ENCODE peak calls at places on chromosomes 13 and 19, in ten cellular contexts. M is vagina, N is upper lobe of left lung, Z is transverse colon, X is HCT116, B is GM12892, S is K562, K is GM12891, Y is stomach, L is suprapubic skin. P is an unnamed sample.
A peak's percentile ranks its signal among the peaks of the same experiment; 100 is the strongest.

GRCh38 chr13:25738342-25738771 is 313.5 kb downstream of the SHISA2 start:
- DNase-seq in M (no peak), N (no peak), Z (no peak), X (no peak), B (no peak), S (no peak), K (no peak), Y (peak; percentile 37), L (no peak), P (no peak)

GRCh38 chr13:32622827-32623226 is 36.6 kb downstream of the PDS5B start:
- DNase-seq in M (no peak), N (no peak), Z (no peak), X (no peak), B (no peak), S (no peak), K (no peak), Y (no peak), L (no peak), P (no peak)

GRCh38 chr13:110125157-110125556 is 181.8 kb downstream of the COL4A1 start:
- DNase-seq in M (peak; percentile 80), N (no peak), Z (no peak), X (no peak), B (no peak), S (no peak), K (no peak), Y (no peak), L (no peak), P (no peak)

GRCh38 chr13:32302461-32302860 is 12.7 kb downstream of the ZAR1L start:
- DNase-seq in M (no peak), N (no peak), Z (no peak), X (no peak), B (no peak), S (no peak), K (no peak), Y (no peak), L (no peak), P (no peak)

GRCh38 chr13:34914416-34914815 is 27.7 kb upstream of the NBEA start:
- DNase-seq in M (no peak), N (no peak), Z (no peak), X (no peak), B (no peak), S (no peak), K (no peak), Y (no peak), L (no peak), P (no peak)

GRCh38 chr13:103195762-103196161 is 129.5 kb upstream of the SLC10A2 start:
- DNase-seq in M (no peak), N (no peak), Z (no peak), X (no peak), B (no peak), S (no peak), K (no peak), Y (no peak), L (no peak), P (no peak)

GRCh38 chr19:53903055-53903680 is 5.9 kb upstream of the CACNG7 start:
- DNase-seq in M (no peak), N (no peak), Z (no peak), X (no peak), B (no peak), S (peak; percentile 64), K (no peak), Y (no peak), L (no peak), P (no peak)

GRCh38 chr19:34430738-34431625 is 2.8 kb downstream of the UBA2 start:
- DNase-seq in M (no peak), N (no peak), Z (no peak), X (peak; percentile 35), B (peak; percentile 46), S (peak; percentile 72), K (peak; percentile 44), Y (no peak), L (no peak), P (no peak)

GRCh38 chr19:20923077-20923871 is at the start of gene ZNF85:
- DNase-seq in M (peak; percentile 92), N (peak; percentile 94), Z (peak; percentile 88), X (peak; percentile 65), B (peak; percentile 25), S (peak; percentile 46), K (peak; percentile 57), Y (peak; percentile 92), L (peak; percentile 94), P (peak; percentile 92)

GRCh38 chr19:11279505-11280236 is 16.3 kb upstream of the TSPAN16 start:
- DNase-seq in M (no peak), N (no peak), Z (no peak), X (no peak), B (no peak), S (no peak), K (no peak), Y (no peak), L (no peak), P (no peak)

GRCh38 chr19:9498183-9498902 is at the start of gene ZNF560:
- DNase-seq in M (no peak), N (no peak), Z (no peak), X (no peak), B (no peak), S (peak; percentile 0), K (no peak), Y (no peak), L (no peak), P (no peak)

GRCh38 chr19:47352095-47352494 is 3.0 kb downstream of the DHX34 start:
- DNase-seq in M (no peak), N (no peak), Z (no peak), X (no peak), B (no peak), S (peak; percentile 40), K (no peak), Y (no peak), L (no peak), P (no peak)
- TF ChIP-seq POLR2AphosphoS5 in M (no peak), N (no peak), Z (no peak), X (no peak), B (no peak), S (no peak), K (no peak), Y (no peak), L (no peak), P (no peak)

DNA sequence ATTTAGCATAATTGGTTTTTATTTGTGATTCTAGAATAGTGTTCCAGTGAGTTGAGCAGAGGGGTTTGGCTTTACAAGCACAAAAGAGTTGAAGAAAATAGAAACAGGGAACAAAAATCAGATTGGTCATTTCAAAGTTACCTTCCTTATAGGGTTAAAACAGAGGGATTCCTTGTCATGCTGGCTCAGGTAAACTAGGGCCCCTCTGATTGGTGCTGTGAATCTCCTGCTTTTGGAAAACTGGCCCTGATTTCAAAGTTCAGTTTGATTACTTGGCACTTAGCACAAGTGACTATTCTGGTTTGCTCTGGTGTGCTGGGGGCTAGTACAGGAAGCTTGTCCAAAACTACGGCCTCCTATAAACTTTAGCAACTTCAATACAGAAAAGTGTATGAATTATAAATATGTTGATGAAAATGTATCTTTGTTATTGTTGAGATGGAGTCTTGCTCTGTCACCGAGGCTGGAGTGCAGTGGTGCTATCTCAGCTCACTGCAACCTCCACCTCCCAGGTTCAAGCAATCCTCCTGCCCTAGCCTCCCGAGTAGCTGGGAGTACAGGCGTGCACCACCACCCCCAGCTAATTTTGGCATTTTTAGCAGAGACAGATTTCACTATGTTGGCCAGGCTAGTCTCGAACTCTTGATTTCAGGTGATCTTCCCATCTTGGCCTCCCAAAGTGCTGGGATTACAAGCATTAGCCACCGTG is 1.9 kb upstream of the MRPS31 start:
- DNase-seq in M (no peak), N (no peak), Z (no peak), X (no peak), B (no peak), S (no peak), K (no peak), Y (no peak), L (no peak), P (no peak)
- TF ChIP-seq POLR2A in M (no peak), N (no peak), Z (no peak), X (no peak), B (no peak), S (no peak), K (no peak), Y (no peak), L (no peak), P (no peak)

GRCh38 chr19:16085115-16085514 is 8.8 kb downstream of the TPM4 start:
- DNase-seq in M (no peak), N (peak; percentile 78), Z (no peak), X (no peak), B (no peak), S (no peak), K (no peak), Y (no peak), L (no peak), P (no peak)

GRCh38 chr19:16088351-16088984 is 12.2 kb downstream of the TPM4 start:
- DNase-seq in M (no peak), N (peak; percentile 67), Z (no peak), X (no peak), B (no peak), S (no peak), K (no peak), Y (peak; percentile 52), L (no peak), P (no peak)

GRCh38 chr19:16087940-16088339 is 11.6 kb downstream of the TPM4 start:
- DNase-seq in M (no peak), N (no peak), Z (no peak), X (no peak), B (no peak), S (no peak), K (no peak), Y (no peak), L (no peak), P (no peak)

GRCh38 chr19:16088985-16089846 is 12.9 kb downstream of the TPM4 start:
- DNase-seq in M (no peak), N (no peak), Z (no peak), X (no peak), B (no peak), S (no peak), K (no peak), Y (no peak), L (no peak), P (no peak)

GRCh38 chr19:16084067-16084685 is 7.9 kb downstream of the TPM4 start:
- DNase-seq in M (no peak), N (no peak), Z (no peak), X (no peak), B (no peak), S (no peak), K (no peak), Y (no peak), L (no peak), P (no peak)
- TF ChIP-seq POLR2AphosphoS5 in M (no peak), N (no peak), Z (peak; percentile 5), X (no peak), B (peak; percentile 54), S (no peak), K (peak; percentile 53), Y (no peak), L (no peak), P (peak; percentile 32)

DNA sequence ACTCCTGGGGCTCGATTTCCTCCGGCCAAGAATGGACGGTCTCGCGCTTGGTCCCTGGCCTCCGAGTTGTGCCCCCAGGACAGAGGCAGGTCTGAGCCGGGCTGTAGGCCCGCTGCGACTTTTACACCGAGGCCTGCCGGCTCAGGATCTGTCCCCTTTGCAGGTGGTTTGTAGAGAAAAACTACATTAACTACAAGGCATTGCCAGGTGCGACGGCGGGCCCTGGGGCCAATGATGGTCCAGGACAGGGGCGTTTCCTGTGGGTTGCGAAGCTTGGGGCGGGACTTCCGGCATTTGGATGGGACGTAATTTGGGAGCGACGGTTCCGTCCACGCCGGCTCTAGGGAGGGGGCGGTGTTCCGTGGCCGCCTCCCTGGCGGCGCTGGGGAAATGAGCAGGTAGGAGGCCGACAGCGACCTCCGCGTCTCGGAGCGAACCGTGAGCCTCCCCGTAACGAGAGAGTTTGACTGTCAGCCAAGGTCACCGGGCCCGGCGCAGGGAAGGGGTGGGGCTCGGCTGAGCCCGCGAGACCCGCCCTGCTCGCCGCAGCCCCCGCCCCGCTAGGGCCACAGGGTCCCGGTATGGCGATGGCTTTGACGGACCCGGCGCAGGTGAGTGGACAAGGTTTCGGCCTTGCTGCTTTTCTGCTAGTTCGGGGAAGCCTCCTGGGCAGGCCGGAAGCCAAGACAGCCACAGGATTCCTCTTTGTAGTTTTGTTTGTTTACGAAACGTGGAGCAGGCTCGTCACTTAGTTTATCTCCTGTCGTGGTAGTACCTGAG is at the start of gene ZNF805:
- DNase-seq in M (peak; percentile 93), N (peak; percentile 94), Z (peak; percentile 97), X (peak; percentile 88), B (peak; percentile 95), S (peak; percentile 94), K (peak; percentile 94), Y (peak; percentile 97), L (peak; percentile 98), P (peak; percentile 97)
- TF ChIP-seq POLR2A in M (no peak), N (peak; percentile 58), Z (peak; percentile 74), X (peak; percentile 58), B (peak; percentile 73), S (peak; percentile 84), K (peak; percentile 75), Y (no peak), L (peak; percentile 56), P (peak; percentile 18)

P was measured in breast epithelium.